ENCODE peak calls at places on chromosomes 12 and 14, in seven cellular contexts. One of them, this sample, is unnamed.

GRCh38 chr14:96098309-96098998 is 59.3 kb downstream of the C14orf132 start:
- DNase-seq in fibroblast of lung: peak
- DNase-seq in A549: peak
- DNase-seq in ovary: no peak
- DNase-seq in AG04450: peak
- DNase-seq in heart left ventricle: no peak
- DNase-seq in IMR-90: peak
- DNase-seq in this sample: peak

GRCh38 chr12:9943244-9943643 is 11.1 kb upstream of the CLEC2A start:
- DNase-seq in fibroblast of lung: no peak
- DNase-seq in A549: no peak
- DNase-seq in ovary: no peak
- DNase-seq in AG04450: no peak
- DNase-seq in heart left ventricle: no peak
- DNase-seq in IMR-90: no peak
- DNase-seq in this sample: peak

GRCh38 chr12:109915171-109916040 is 15.3 kb downstream of the TCHP start:
- DNase-seq in fibroblast of lung: no peak
- DNase-seq in A549: no peak
- DNase-seq in ovary: no peak
- DNase-seq in AG04450: no peak
- DNase-seq in heart left ventricle: no peak
- DNase-seq in IMR-90: no peak
- DNase-seq in this sample: no peak

GRCh38 chr12:5262885-5263284 is 169.0 kb upstream of the NTF3 start:
- DNase-seq in fibroblast of lung: no peak
- DNase-seq in A549: no peak
- DNase-seq in ovary: no peak
- DNase-seq in AG04450: no peak
- DNase-seq in heart left ventricle: no peak
- DNase-seq in IMR-90: peak
- DNase-seq in this sample: no peak

GRCh38 chr12:19034937-19035336 is 94.6 kb upstream of the PLEKHA5 start:
- DNase-seq in fibroblast of lung: no peak
- DNase-seq in A549: no peak
- DNase-seq in ovary: no peak
- DNase-seq in AG04450: no peak
- DNase-seq in heart left ventricle: no peak
- DNase-seq in IMR-90: no peak
- DNase-seq in this sample: no peak

GRCh38 chr12:83008703-83009102 is 322.0 kb downstream of the TMTC2 start:
- DNase-seq in fibroblast of lung: no peak
- DNase-seq in A549: no peak
- DNase-seq in ovary: no peak
- DNase-seq in AG04450: no peak
- DNase-seq in heart left ventricle: no peak
- DNase-seq in IMR-90: no peak
- DNase-seq in this sample: no peak

GRCh38 chr12:72872986-72873385 is 600.8 kb downstream of the TRHDE start:
- DNase-seq in fibroblast of lung: no peak
- DNase-seq in A549: no peak
- DNase-seq in ovary: no peak
- DNase-seq in AG04450: no peak
- DNase-seq in heart left ventricle: no peak
- DNase-seq in IMR-90: no peak
- DNase-seq in this sample: no peak

GRCh38 chr12:52156757-52157565 is 34.9 kb downstream of the KRT80 start:
- DNase-seq in fibroblast of lung: peak
- DNase-seq in A549: peak
- DNase-seq in ovary: peak
- DNase-seq in AG04450: no peak
- DNase-seq in heart left ventricle: peak
- DNase-seq in IMR-90: peak
- DNase-seq in this sample: peak

GRCh38 chr14:64249363-64249762 is 44.8 kb downstream of the ESR2 start:
- DNase-seq in fibroblast of lung: no peak
- DNase-seq in A549: no peak
- DNase-seq in ovary: peak
- DNase-seq in AG04450: no peak
- DNase-seq in heart left ventricle: no peak
- DNase-seq in IMR-90: no peak
- DNase-seq in this sample: no peak

GRCh38 chr12:92340441-92341332 is 195.0 kb upstream of the BTG1 start:
- DNase-seq in fibroblast of lung: no peak
- DNase-seq in A549: no peak
- DNase-seq in ovary: no peak
- DNase-seq in AG04450: no peak
- DNase-seq in heart left ventricle: no peak
- DNase-seq in IMR-90: no peak
- DNase-seq in this sample: no peak

GRCh38 chr12:64427988-64428387 is 23.8 kb downstream of the XPOT start:
- DNase-seq in fibroblast of lung: no peak
- DNase-seq in A549: no peak
- DNase-seq in ovary: no peak
- DNase-seq in AG04450: no peak
- DNase-seq in heart left ventricle: no peak
- DNase-seq in IMR-90: no peak
- DNase-seq in this sample: no peak

GRCh38 chr14:34711169-34711568 is 3.2 kb downstream of the CFL2 start:
- DNase-seq in fibroblast of lung: peak
- DNase-seq in A549: no peak
- DNase-seq in ovary: no peak
- DNase-seq in AG04450: peak
- DNase-seq in heart left ventricle: peak
- DNase-seq in IMR-90: peak
- DNase-seq in this sample: peak

GRCh38 chr12:14399871-14400270 is 34.4 kb downstream of the ATF7IP start:
- DNase-seq in fibroblast of lung: peak
- DNase-seq in A549: no peak
- DNase-seq in ovary: no peak
- DNase-seq in AG04450: no peak
- DNase-seq in heart left ventricle: no peak
- DNase-seq in IMR-90: peak
- DNase-seq in this sample: peak

GRCh38 chr12:96225003-96225855 is 31.1 kb downstream of the ELK3 start:
- DNase-seq in fibroblast of lung: no peak
- DNase-seq in A549: no peak
- DNase-seq in ovary: peak
- DNase-seq in AG04450: no peak
- DNase-seq in heart left ventricle: peak
- DNase-seq in IMR-90: no peak
- DNase-seq in this sample: no peak

GRCh38 chr14:61145258-61145902 is 135.8 kb downstream of the TMEM30B start:
- DNase-seq in fibroblast of lung: peak
- DNase-seq in A549: no peak
- DNase-seq in ovary: no peak
- DNase-seq in AG04450: peak
- DNase-seq in heart left ventricle: no peak
- DNase-seq in IMR-90: peak
- DNase-seq in this sample: peak

GRCh38 chr12:131687346-131688125 is 23.4 kb upstream of the SFSWAP start:
- DNase-seq in fibroblast of lung: no peak
- DNase-seq in A549: no peak
- DNase-seq in ovary: no peak
- DNase-seq in AG04450: no peak
- DNase-seq in heart left ventricle: no peak
- DNase-seq in IMR-90: no peak
- DNase-seq in this sample: no peak

GRCh38 chr14:105974902-105975301 is 448.5 kb downstream of the TMEM121 start:
- DNase-seq in fibroblast of lung: no peak
- DNase-seq in A549: no peak
- DNase-seq in ovary: no peak
- DNase-seq in AG04450: no peak
- DNase-seq in heart left ventricle: no peak
- DNase-seq in IMR-90: no peak
- DNase-seq in this sample: no peak
- TF ChIP-seq CTCF in fibroblast of lung: no peak
- TF ChIP-seq CTCF in A549: peak
- TF ChIP-seq CTCF in ovary: no peak
- TF ChIP-seq CTCF in AG04450: no peak
- TF ChIP-seq CTCF in heart left ventricle: no peak
- TF ChIP-seq CTCF in IMR-90: no peak
- TF ChIP-seq CTCF in this sample: no peak

GRCh38 chr12:130162771-130163460 is 652 bp downstream of the FZD10 start:
- DNase-seq in fibroblast of lung: no peak
- DNase-seq in A549: no peak
- DNase-seq in ovary: no peak
- DNase-seq in AG04450: no peak
- DNase-seq in heart left ventricle: no peak
- DNase-seq in IMR-90: no peak
- DNase-seq in this sample: no peak

GRCh38 chr12:130160306-130160705 is 2.0 kb upstream of the FZD10 start:
- DNase-seq in fibroblast of lung: no peak
- DNase-seq in A549: no peak
- DNase-seq in ovary: no peak
- DNase-seq in AG04450: no peak
- DNase-seq in heart left ventricle: no peak
- DNase-seq in IMR-90: no peak
- DNase-seq in this sample: no peak

GRCh38 chr12:130162267-130162666 is at the start of gene FZD10:
- DNase-seq in fibroblast of lung: no peak
- DNase-seq in A549: no peak
- DNase-seq in ovary: peak
- DNase-seq in AG04450: no peak
- DNase-seq in heart left ventricle: peak
- DNase-seq in IMR-90: no peak
- DNase-seq in this sample: peak

GRCh38 chr12:130160711-130161231 is 1.5 kb upstream of the FZD10 start:
- DNase-seq in fibroblast of lung: no peak
- DNase-seq in A549: no peak
- DNase-seq in ovary: no peak
- DNase-seq in AG04450: no peak
- DNase-seq in heart left ventricle: no peak
- DNase-seq in IMR-90: no peak
- DNase-seq in this sample: no peak

DNA sequence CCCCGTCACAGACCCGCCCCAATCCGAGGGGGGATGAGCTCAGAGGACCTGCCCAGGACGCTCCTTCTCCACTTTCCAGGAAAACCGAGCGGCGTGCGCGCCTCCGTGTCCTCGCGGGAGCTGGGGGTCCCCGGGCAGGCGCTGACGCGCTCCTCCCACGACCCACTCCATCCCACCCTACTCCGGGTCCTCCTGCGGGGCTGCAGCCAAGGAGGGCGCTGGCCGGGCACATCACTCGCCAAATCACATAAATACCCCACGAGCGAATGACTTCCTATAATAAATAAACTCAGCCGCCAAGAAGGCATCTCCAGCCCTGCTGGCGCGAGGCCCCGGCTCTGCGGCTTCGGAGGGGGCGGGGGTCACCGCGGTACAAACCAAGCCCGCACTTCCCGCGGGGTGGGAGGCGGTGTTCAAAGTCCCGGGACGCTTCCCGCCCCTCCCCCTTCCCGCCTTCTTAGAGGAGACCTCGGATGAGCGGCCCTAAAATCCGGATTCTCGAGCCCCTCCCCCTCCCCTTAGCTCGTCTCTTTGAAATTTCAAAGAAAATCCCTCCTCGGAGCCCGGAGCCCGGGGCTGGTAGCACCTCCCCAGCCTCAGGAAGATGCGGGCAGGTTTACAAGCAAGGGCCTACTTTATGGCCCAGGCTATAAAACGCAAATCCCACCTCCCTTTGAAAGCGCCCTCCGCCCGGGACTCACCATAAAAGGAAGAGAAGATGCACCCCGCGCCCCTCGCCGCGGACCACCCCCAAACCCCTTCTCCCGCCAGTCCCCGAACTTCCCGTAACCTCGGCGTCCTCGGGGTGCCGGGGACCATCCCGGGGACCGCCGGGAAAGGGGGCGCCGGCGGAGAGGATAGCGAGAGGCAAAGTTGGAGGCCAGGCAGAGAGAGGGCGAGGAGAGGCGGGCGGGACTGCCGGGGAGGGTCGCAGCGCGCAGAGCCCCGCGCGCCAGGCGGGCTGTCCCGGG is 718 bp upstream of the FZD10 start:
- DNase-seq in fibroblast of lung: peak
- DNase-seq in A549: no peak
- DNase-seq in ovary: peak
- DNase-seq in AG04450: no peak
- DNase-seq in heart left ventricle: peak
- DNase-seq in IMR-90: no peak
- DNase-seq in this sample: peak
- H3K4me3 ChIP-seq in fibroblast of lung: no peak
- H3K4me3 ChIP-seq in A549: no peak
- H3K4me3 ChIP-seq in ovary: peak
- H3K4me3 ChIP-seq in AG04450: no peak
- H3K4me3 ChIP-seq in heart left ventricle: peak
- H3K4me3 ChIP-seq in IMR-90: no peak
- H3K4me3 ChIP-seq in this sample: no peak

GRCh38 chr14:99601301-99601945 is 2.6 kb downstream of the CCDC85C start:
- DNase-seq in fibroblast of lung: no peak
- DNase-seq in A549: no peak
- DNase-seq in ovary: no peak
- DNase-seq in AG04450: no peak
- DNase-seq in heart left ventricle: no peak
- DNase-seq in IMR-90: peak
- DNase-seq in this sample: peak

GRCh38 chr14:99600232-99600888 is 3.6 kb downstream of the CCDC85C start:
- DNase-seq in fibroblast of lung: no peak
- DNase-seq in A549: no peak
- DNase-seq in ovary: no peak
- DNase-seq in AG04450: no peak
- DNase-seq in heart left ventricle: no peak
- DNase-seq in IMR-90: no peak
- DNase-seq in this sample: no peak

GRCh38 chr14:99603471-99603933 is 505 bp downstream of the CCDC85C start:
- DNase-seq in fibroblast of lung: no peak
- DNase-seq in A549: no peak
- DNase-seq in ovary: peak
- DNase-seq in AG04450: no peak
- DNase-seq in heart left ventricle: no peak
- DNase-seq in IMR-90: peak
- DNase-seq in this sample: peak

GRCh38 chr14:99602788-99603415 is 1.1 kb downstream of the CCDC85C start:
- DNase-seq in fibroblast of lung: no peak
- DNase-seq in A549: no peak
- DNase-seq in ovary: no peak
- DNase-seq in AG04450: no peak
- DNase-seq in heart left ventricle: no peak
- DNase-seq in IMR-90: no peak
- DNase-seq in this sample: no peak

GRCh38 chr14:99602054-99602787 is 1.8 kb downstream of the CCDC85C start:
- DNase-seq in fibroblast of lung: no peak
- DNase-seq in A549: no peak
- DNase-seq in ovary: no peak
- DNase-seq in AG04450: no peak
- DNase-seq in heart left ventricle: no peak
- DNase-seq in IMR-90: peak
- DNase-seq in this sample: no peak
- TF ChIP-seq CTCF in fibroblast of lung: no peak
- TF ChIP-seq CTCF in A549: no peak
- TF ChIP-seq CTCF in ovary: no peak
- TF ChIP-seq CTCF in AG04450: no peak
- TF ChIP-seq CTCF in heart left ventricle: no peak
- TF ChIP-seq CTCF in IMR-90: no peak
- TF ChIP-seq CTCF in this sample: no peak

DNA sequence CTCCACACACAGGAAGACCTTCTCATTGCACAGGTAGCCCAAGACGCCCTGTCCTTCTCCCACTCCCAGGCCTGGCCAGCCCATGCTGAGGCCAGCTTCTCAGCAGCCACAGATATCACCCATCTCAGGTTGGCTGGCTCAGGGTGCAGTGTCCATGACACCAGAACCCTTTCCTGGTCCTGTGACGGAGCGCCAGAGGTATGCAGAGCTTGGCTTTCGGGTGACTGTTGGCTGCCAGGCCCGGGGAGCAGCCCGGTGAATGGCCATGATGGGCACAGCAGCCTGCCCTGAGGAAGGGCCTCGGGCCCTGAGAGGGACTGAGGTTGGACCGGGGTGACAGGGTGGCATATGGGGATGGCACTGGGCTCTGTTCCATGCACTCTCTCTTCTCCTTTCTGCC is 173.4 kb downstream of the TSPAN9 start:
- DNase-seq in fibroblast of lung: no peak
- DNase-seq in A549: no peak
- DNase-seq in ovary: no peak
- DNase-seq in AG04450: no peak
- DNase-seq in heart left ventricle: peak
- DNase-seq in IMR-90: no peak
- DNase-seq in this sample: no peak
- H3K4me3 ChIP-seq in fibroblast of lung: no peak
- H3K4me3 ChIP-seq in A549: no peak
- H3K4me3 ChIP-seq in ovary: no peak
- H3K4me3 ChIP-seq in AG04450: no peak
- H3K4me3 ChIP-seq in heart left ventricle: no peak
- H3K4me3 ChIP-seq in IMR-90: no peak
- H3K4me3 ChIP-seq in this sample: no peak